ENCODE peak calls at places on chromosomes 1 and 21, in four cellular contexts. I is Calu3, G is endothelial cell of umbilical vein, Y is A549. U is an unnamed sample.

GRCh38 chr1:222654849-222655248 is 37.0 kb downstream of the MIA3 start:
- DNase-seq in I (no peak), G (peak), Y (no peak), U (no peak)

GRCh38 chr1:119488216-119488615 is 18.8 kb upstream of the HSD3B1 start:
- DNase-seq in I (no peak), G (no peak), Y (no peak), U (no peak)

GRCh38 chr1:208757846-208758245 is 513.7 kb upstream of the PLXNA2 start:
- DNase-seq in I (no peak), G (no peak), Y (no peak), U (no peak)

GRCh38 chr1:208187499-208188041 is 56.6 kb downstream of the PLXNA2 start:
- DNase-seq in I (no peak), G (no peak), Y (no peak), U (no peak)

GRCh38 chr1:184222561-184223157 is 164.2 kb upstream of the C1orf21 start:
- DNase-seq in I (peak), G (peak), Y (peak), U (peak)

GRCh38 chr1:78619803-78620579 is at the start of gene IFI44L:
- DNase-seq in I (peak), G (peak), Y (no peak), U (no peak)

GRCh38 chr1:230899845-230900251 is 31.5 kb upstream of the C1orf198 start:
- DNase-seq in I (no peak), G (no peak), Y (no peak), U (no peak)

GRCh38 chr21:35521293-35521692 is 472.2 kb upstream of the RUNX1 start:
- DNase-seq in I (no peak), G (no peak), Y (no peak), U (no peak)

GRCh38 chr1:16165548-16165947 is 9.7 kb upstream of the EPHA2 start:
- DNase-seq in I (peak), G (no peak), Y (no peak), U (no peak)

GRCh38 chr1:34320081-34320480 is 143.4 kb downstream of the C1orf94 start:
- DNase-seq in I (no peak), G (no peak), Y (no peak), U (no peak)

GRCh38 chr1:192861860-192862259 is 53.0 kb downstream of the RGS2 start:
- DNase-seq in I (no peak), G (peak), Y (no peak), U (no peak)

GRCh38 chr1:212529211-212529731 is 79.3 kb upstream of the ATF3 start:
- DNase-seq in I (no peak), G (no peak), Y (no peak), U (no peak)

GRCh38 chr1:181485276-181486097 is 2.2 kb downstream of the CACNA1E start:
- DNase-seq in I (peak), G (no peak), Y (no peak), U (peak)

GRCh38 chr1:26789953-26790352 is 2.2 kb downstream of the PIGV start:
- DNase-seq in I (no peak), G (no peak), Y (no peak), U (no peak)

GRCh38 chr1:36349241-36349671 is 25.8 kb upstream of the EVA1B start:
- DNase-seq in I (no peak), G (no peak), Y (no peak), U (no peak)

GRCh38 chr1:4071675-4072074 is 171.6 kb upstream of the C1orf174 start:
- DNase-seq in I (no peak), G (no peak), Y (no peak), U (no peak)

GRCh38 chr1:17755120-17755519 is at the start of gene ACTL8:
- DNase-seq in I (peak), G (no peak), Y (no peak), U (no peak)

GRCh38 chr1:66728021-66728420 is 24.2 kb upstream of the DYNLT5 start:
- DNase-seq in I (no peak), G (peak), Y (no peak), U (no peak)

GRCh38 chr1:160776178-160776577 is 19.8 kb upstream of the LY9 start:
- DNase-seq in I (no peak), G (no peak), Y (no peak), U (no peak)

GRCh38 chr1:220827445-220828210 is 40.9 kb downstream of the MTARC1 start:
- DNase-seq in I (no peak), G (peak), Y (no peak), U (no peak)

GRCh38 chr1:153956997-153957715 is 1.3 kb downstream of the CRTC2 start:
- DNase-seq in I (no peak), G (no peak), Y (no peak), U (no peak)

GRCh38 chr1:39214021-39214713 is 9.7 kb downstream of the MACF1 start:
- DNase-seq in I (peak), G (peak), Y (no peak), U (no peak)

GRCh38 chr1:100039571-100039970 is 69.8 kb downstream of the SLC35A3 start:
- DNase-seq in I (no peak), G (peak), Y (no peak), U (no peak)

GRCh38 chr1:82775402-82776000 is 974.8 kb downstream of the ADGRL2 start:
- DNase-seq in I (peak), G (peak), Y (peak), U (peak)
- TF ChIP-seq CTCF in I (no peak), G (peak), Y (peak), U (peak)

DNA sequence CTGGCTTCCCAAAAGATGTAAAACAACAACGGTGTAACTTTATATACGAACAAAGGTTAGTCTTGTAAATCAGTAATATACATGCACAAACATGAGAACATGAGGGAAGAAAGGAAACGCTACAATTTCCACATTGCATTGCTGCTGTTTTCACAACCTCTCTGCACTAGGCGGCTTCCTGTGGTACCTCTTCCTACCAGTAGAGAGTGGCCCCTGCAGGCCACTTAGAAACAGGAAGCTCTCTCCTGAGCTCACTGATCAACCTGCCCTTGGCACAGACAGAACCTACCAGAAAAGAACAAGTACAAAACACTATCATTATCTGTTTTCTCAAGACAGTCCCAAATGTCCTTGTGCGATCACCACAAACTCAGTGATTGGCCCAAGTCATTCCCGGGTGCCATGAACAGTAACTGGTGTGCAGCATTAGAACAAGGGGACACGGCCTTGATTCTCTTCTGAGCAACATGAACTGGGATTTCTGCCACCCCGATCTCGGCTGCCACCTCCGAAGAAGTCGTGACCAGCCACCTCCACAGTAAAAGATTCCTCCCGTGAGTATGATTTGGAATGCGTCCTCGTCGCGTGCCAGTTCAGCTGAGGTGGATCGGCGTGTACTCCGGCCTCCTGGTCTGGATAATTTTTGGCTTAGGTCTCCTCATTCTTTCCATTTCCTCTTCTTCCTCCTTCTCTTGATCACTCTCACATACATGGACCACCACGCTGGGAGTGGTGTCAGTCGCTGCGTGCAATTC is 5.7 kb upstream of the KCNE1 start:
- DNase-seq in I (no peak), G (peak), Y (no peak), U (no peak)
- TF ChIP-seq CTCF in I (no peak), G (peak), Y (no peak), U (peak)

DNA sequence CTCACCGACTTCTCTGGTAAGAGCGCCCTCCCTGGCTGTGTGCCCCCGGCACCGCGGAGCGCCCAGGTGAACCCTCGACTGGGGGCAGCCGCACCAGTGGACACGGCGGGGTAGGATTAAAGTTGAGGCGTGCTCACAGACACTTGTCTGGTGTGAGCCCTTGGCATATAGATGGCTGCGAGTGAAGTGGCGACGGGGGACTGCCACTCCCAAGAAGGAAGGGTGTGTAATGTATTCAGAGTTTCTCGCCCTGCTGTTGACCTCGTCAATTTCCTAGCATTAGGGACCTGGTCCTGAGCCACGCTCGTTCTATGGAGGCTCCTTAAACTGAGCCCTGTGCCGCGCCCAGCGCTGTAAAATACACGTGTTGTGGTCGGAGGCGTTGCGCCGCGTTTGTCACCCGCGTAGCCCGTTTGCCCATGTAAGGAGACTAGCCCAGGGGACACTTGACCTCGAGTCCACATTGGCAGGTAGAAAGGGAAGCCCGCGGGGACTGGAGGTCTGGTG is 545 bp downstream of the EVA1C start:
- DNase-seq in I (peak), G (peak), Y (no peak), U (no peak)
- TF ChIP-seq CTCF in I (no peak), G (peak), Y (peak), U (no peak)

GRCh38 chr1:30777906-30778155 is 20.3 kb upstream of the LAPTM5 start:
- DNase-seq in I (peak), G (no peak), Y (peak), U (no peak)
- TF ChIP-seq CTCF in I (peak), G (peak), Y (peak), U (no peak)

GRCh38 chr1:210200090-210200736 is 32.4 kb upstream of the SERTAD4 start:
- DNase-seq in I (no peak), G (no peak), Y (no peak), U (no peak)
- TF ChIP-seq CTCF in I (no peak), G (no peak), Y (no peak), U (no peak)

GRCh38 chr1:10272274-10272673 is 61.9 kb downstream of the KIF1B start:
- DNase-seq in I (no peak), G (no peak), Y (no peak), U (no peak)
- TF ChIP-seq CTCF in I (no peak), G (no peak), Y (no peak), U (no peak)